ENCODE peak calls at places on chromosomes 1 and 21, in seven cellular contexts. F is CD8-positive, alpha-beta memory T cell; C is Peyer's patch; U is heart left ventricle; A is epithelial cell of esophagus; O is CD8-positive, alpha-beta T cell; B is colonic mucosa. J is an unnamed sample.

GRCh38 chr1:43558346-43558841 is 27.7 kb downstream of the PTPRF start:
- DNase-seq in O (no peak), U (no peak), C (peak; percentile 83), A (no peak), B (peak; percentile 63), F (no peak), J (no peak)

GRCh38 chr1:36620142-36620541 is 137.4 kb upstream of the CSF3R start:
- DNase-seq in C (no peak), F (no peak), B (no peak), A (no peak), U (no peak), O (no peak), J (no peak)

GRCh38 chr1:227761621-227762230 is 26.5 kb downstream of the SNAP47 start:
- DNase-seq in C (peak; percentile 44), B (no peak), U (peak; percentile 18), O (no peak), A (no peak), F (no peak), J (no peak)

GRCh38 chr1:30664103-30664755 is 59.2 kb downstream of the MATN1 start:
- DNase-seq in O (no peak), C (peak; percentile 42), U (no peak), B (no peak), A (no peak), F (no peak), J (no peak)

GRCh38 chr1:243745361-243745760 is 104.7 kb downstream of the AKT3 start:
- DNase-seq in A (no peak), U (no peak), O (no peak), F (no peak), B (no peak), C (no peak), J (no peak)

GRCh38 chr1:174131032-174131638 is 28.2 kb upstream of the RABGAP1L start:
- DNase-seq in U (no peak), A (no peak), B (no peak), O (no peak), F (no peak), C (no peak), J (no peak)

GRCh38 chr1:221576268-221576667 is 165.6 kb downstream of the DUSP10 start:
- DNase-seq in O (no peak), C (no peak), A (peak; percentile 9), B (no peak), U (no peak), F (no peak), J (no peak)

GRCh38 chr21:37204580-37204979 is 62.6 kb downstream of the VPS26C start:
- DNase-seq in C (no peak), A (no peak), U (no peak), O (no peak), B (no peak), F (no peak), J (no peak)

GRCh38 chr1:94773931-94774422 is 46.2 kb upstream of the SLC44A3 start:
- DNase-seq in A (peak; percentile 92), B (no peak), C (no peak), F (no peak), O (no peak), U (no peak), J (no peak)

GRCh38 chr1:150546294-150546937 is 2.8 kb upstream of the ADAMTSL4 start:
- DNase-seq in F (no peak), C (no peak), O (no peak), B (no peak), U (no peak), A (no peak), J (no peak)

GRCh38 chr1:22773981-22774471 is 63.4 kb downstream of the EPHB2 start:
- DNase-seq in O (no peak), F (no peak), A (no peak), U (peak; percentile 58), B (peak; percentile 64), C (no peak), J (no peak)

GRCh38 chr1:100538935-100539835 is 1.2 kb downstream of the GPR88 start:
- DNase-seq in O (no peak), U (peak; percentile 31), B (no peak), C (no peak), F (peak; percentile 46), A (peak; percentile 42), J (peak; percentile 32)

GRCh38 chr21:33546076-33546475 is 3.2 kb downstream of the SON start:
- DNase-seq in O (no peak), U (no peak), C (no peak), B (no peak), F (no peak), A (no peak), J (no peak)

GRCh38 chr21:45404726-45405270 is at the start of gene COL18A1:
- DNase-seq in C (peak; percentile 61), F (peak; percentile 38), B (no peak), A (peak; percentile 52), O (no peak), U (peak; percentile 78), J (no peak)

GRCh38 chr21:43880111-43880985 is 15.3 kb downstream of the AGPAT3 start:
- DNase-seq in C (peak; percentile 66), F (no peak), B (no peak), U (peak; percentile 62), A (peak; percentile 45), O (no peak), J (no peak)

GRCh38 chr21:42220138-42220701 is 1.3 kb downstream of the ABCG1 start:
- DNase-seq in B (peak; percentile 75), F (peak; percentile 86), O (peak; percentile 64), U (peak; percentile 56), A (peak; percentile 89), C (peak; percentile 71), J (peak; percentile 89)

GRCh38 chr1:93878889-93879586 is at the start of gene DNTTIP2:
- DNase-seq in O (peak; percentile 74), C (peak; percentile 89), B (peak; percentile 96), A (peak; percentile 91), U (peak; percentile 94), F (peak; percentile 91), J (peak; percentile 86)

GRCh38 chr1:10761503-10762152 is 34.8 kb downstream of the CASZ1 start:
- DNase-seq in O (no peak), A (no peak), U (no peak), C (peak; percentile 69), B (peak; percentile 71), F (no peak), J (peak; percentile 11)

GRCh38 chr1:245752551-245752950 is 597.8 kb downstream of the KIF26B start:
- DNase-seq in U (no peak), F (no peak), B (no peak), O (no peak), A (no peak), C (no peak), J (no peak)

GRCh38 chr1:198619375-198620140 is 19.3 kb upstream of the PTPRC start:
- DNase-seq in F (no peak), A (no peak), O (no peak), B (no peak), C (no peak), U (no peak), J (no peak)

GRCh38 chr1:221574529-221574928 is 167.4 kb downstream of the DUSP10 start:
- DNase-seq in A (peak; percentile 8), F (no peak), O (no peak), B (no peak), C (no peak), U (no peak), J (no peak)

GRCh38 chr1:40153073-40153770 is 8.0 kb upstream of the RLF start:
- DNase-seq in A (peak; percentile 75), B (peak; percentile 31), U (no peak), O (no peak), C (no peak), F (no peak), J (peak; percentile 58)
- H3K4me3 ChIP-seq in A (no peak overlapping the region), B (no peak overlapping the region), U (no peak overlapping the region), O (no peak overlapping the region), C (no peak overlapping the region), F (no peak overlapping the region), J (no peak overlapping the region)

DNA sequence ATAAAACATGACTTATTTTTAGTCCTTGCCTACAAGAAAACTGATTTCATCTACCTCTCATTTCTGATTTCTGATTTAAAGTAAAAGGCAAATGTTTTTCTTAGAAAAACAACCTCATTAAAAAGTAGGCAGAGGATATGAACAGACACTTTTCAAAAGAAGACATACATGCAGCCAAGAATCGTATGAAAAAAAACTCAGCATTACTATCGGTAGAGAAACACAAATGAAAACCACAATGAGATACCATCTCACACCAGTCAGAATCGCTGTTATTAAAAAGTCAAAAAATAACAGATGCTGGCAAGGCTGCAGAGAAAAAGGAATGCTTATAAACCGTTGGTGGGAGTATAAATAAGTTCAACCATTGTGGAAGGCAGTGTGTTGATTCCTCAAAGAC is 16.2 kb downstream of the ODR4 start:
- DNase-seq in B (no peak), A (no peak), O (no peak), U (no peak), C (no peak), F (no peak), J (no peak)
- H3K4me3 ChIP-seq in B (no peak overlapping the region), A (no peak overlapping the region), O (no peak overlapping the region), U (no peak overlapping the region), C (no peak overlapping the region), F (no peak overlapping the region), J (no peak overlapping the region)

GRCh38 chr1:17043676-17044075 is 10.2 kb downstream of the SDHB start:
- DNase-seq in O (no peak), U (no peak), F (no peak), A (no peak), B (no peak), C (no peak), J (no peak)

GRCh38 chr1:17047924-17048323 is 5.9 kb downstream of the SDHB start:
- DNase-seq in O (no peak), A (no peak), C (no peak), B (no peak), U (no peak), F (no peak), J (no peak)

GRCh38 chr1:17045140-17045539 is 8.7 kb downstream of the SDHB start:
- DNase-seq in A (peak; percentile 76), O (no peak), F (no peak), U (no peak), B (no peak), C (no peak), J (no peak)

GRCh38 chr1:17045623-17046022 is 8.2 kb downstream of the SDHB start:
- DNase-seq in C (no peak), F (no peak), U (no peak), O (no peak), B (no peak), A (no peak), J (no peak)

DNA sequence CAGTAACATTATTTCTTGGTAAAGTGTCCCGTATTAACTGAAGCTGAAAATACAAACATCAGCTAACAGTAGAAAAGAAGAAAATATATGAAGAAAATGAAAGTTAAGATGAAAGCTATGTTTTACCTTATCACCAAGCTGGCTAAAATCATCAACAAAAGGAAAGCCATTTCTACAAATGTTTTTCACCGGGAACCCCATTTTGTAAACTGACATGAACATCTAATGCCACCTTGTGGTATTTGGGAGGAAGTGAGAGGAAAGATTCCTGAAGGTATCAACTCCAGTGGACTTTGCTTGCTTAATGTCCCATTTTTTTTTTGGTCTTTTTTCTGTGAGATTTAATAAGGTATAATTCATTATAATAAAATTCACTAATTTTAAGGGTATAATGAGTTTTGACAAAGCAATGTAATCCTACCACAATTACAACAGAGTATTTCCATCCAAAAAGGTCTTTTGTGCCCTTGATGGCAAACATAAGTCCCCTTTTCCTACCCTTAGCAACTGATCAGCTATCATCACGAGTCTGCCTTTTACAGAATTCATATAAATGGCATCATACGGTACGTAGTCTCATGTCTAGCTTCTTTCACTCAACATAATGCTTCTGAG is 7.7 kb downstream of the SDHB start:
- DNase-seq in C (no peak), A (peak; percentile 69), O (no peak), U (no peak), B (no peak), F (no peak), J (peak; percentile 33)
- H3K4me3 ChIP-seq in C (peak overlapping the region; percentile 30), A (no peak overlapping the region), O (no peak overlapping the region), U (peak overlapping the region; percentile 11), B (no peak overlapping the region), F (no peak overlapping the region), J (no peak overlapping the region)

GRCh38 chr1:231923461-231924132 is 297.0 kb downstream of the DISC1 start:
- DNase-seq in O (no peak), A (peak; percentile 36), F (no peak), B (no peak), C (no peak), U (peak; percentile 37), J (no peak)
- H3K4me3 ChIP-seq in O (no peak overlapping the region), A (no peak overlapping the region), F (no peak overlapping the region), B (no peak overlapping the region), C (no peak overlapping the region), U (no peak overlapping the region), J (no peak overlapping the region)